ENCODE peak calls at places on chromosomes 3 and 15, in seven cellular contexts. W is heart right ventricle, V is pancreas, P is right atrium auricular region, X is stomach, U is body of pancreas, A is psoas muscle. H is an unnamed sample.

GRCh38 chr3:184145120-184145524 is 10.0 kb downstream of the EIF2B5 start:
- DNase-seq in W (peak), V (peak), P (no peak), X (peak), U (peak), A (peak), H (no peak)

GRCh38 chr15:96264801-96265515 is 65.5 kb upstream of the NR2F2 start:
- DNase-seq in W (no peak), V (no peak), P (no peak), X (no peak), U (no peak), A (no peak), H (no peak)

GRCh38 chr3:120198305-120198878 is 86.6 kb downstream of the GPR156 start:
- DNase-seq in W (no peak), V (no peak), P (no peak), X (no peak), U (no peak), A (no peak), H (no peak)

GRCh38 chr3:145191543-145191942 is 969.4 kb downstream of the PLOD2 start:
- DNase-seq in W (no peak), V (no peak), P (no peak), X (no peak), U (no peak), A (no peak), H (no peak)

GRCh38 chr3:69737396-69737795 is 1.9 kb upstream of the MITF start:
- DNase-seq in W (no peak), V (no peak), P (no peak), X (no peak), U (no peak), A (no peak), H (no peak)

GRCh38 chr3:127606981-127607595 is 8.9 kb downstream of the MCM2 start:
- DNase-seq in W (no peak), V (no peak), P (no peak), X (no peak), U (no peak), A (peak), H (no peak)

GRCh38 chr15:91116379-91117067 is 16.5 kb downstream of the SV2B start:
- DNase-seq in W (peak), V (no peak), P (no peak), X (no peak), U (peak), A (no peak), H (peak)

GRCh38 chr3:177776656-177777055 is 579.4 kb upstream of the TBL1XR1 start:
- DNase-seq in W (no peak), V (no peak), P (no peak), X (no peak), U (peak), A (no peak), H (no peak)

GRCh38 chr15:78396976-78397375 is 41.0 kb upstream of the IREB2 start:
- DNase-seq in W (no peak), V (peak), P (no peak), X (peak), U (peak), A (peak), H (no peak)
- TF ChIP-seq CTCF in W (peak), V (peak), P (no peak), X (peak), U (peak), A (peak), H (peak)

GRCh38 chr3:53513556-53514190 is 19.3 kb downstream of the CACNA1D start:
- DNase-seq in W (no peak), V (no peak), P (no peak), X (no peak), U (no peak), A (no peak), H (no peak)
- TF ChIP-seq CTCF in W (no peak), V (no peak), P (no peak), X (no peak), U (no peak), A (no peak), H (peak)

DNA sequence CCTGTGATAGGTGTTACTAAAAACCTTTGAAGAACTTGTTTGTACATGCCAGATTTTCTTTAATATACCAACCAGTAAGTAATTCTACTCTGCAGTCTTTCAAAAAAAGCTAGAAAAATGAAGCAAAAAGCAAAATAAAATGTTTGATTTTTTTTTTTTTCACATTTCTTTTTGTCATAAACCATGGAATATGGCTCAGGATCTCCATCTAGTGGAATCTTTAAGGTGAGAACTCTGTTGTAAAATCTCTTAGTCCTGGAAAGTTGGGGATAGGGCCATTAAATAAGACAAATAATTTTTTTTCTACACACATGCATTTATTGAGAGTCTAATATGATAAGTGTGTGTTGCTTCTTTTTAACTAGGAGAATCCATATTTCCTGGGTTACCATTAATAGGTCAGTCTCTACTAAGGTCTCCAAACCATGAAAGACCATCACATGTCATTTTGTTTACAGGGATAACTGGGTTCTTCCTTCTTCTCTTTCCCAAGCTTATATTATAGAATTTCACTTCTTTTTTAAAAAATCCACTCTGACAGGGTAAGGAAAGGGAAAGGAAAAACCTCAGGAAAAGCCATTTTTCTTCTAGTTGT is 84.6 kb downstream of the SLC9A9 start:
- DNase-seq in W (no peak), V (no peak), P (no peak), X (no peak), U (no peak), A (no peak), H (no peak)
- TF ChIP-seq CTCF in W (peak), V (no peak), P (peak), X (no peak), U (no peak), A (peak), H (peak)

GRCh38 chr3:102471001-102471400 is 36.2 kb downstream of the ZPLD1 start:
- DNase-seq in W (no peak), V (no peak), P (no peak), X (no peak), U (no peak), A (no peak), H (no peak)
- TF ChIP-seq CTCF in W (no peak), V (no peak), P (no peak), X (no peak), U (no peak), A (no peak), H (no peak)

GRCh38 chr15:29451201-29451781 is 181.7 kb upstream of the NSMCE3 start:
- DNase-seq in W (no peak), V (no peak), P (no peak), X (no peak), U (no peak), A (no peak), H (no peak)
- TF ChIP-seq CTCF in W (no peak), V (no peak), P (peak), X (no peak), U (no peak), A (no peak), H (no peak)

H was measured in GM10248.